ENCODE peak calls at places on chromosomes 13 and 19, in five cellular contexts. G is AG10803, M is T follicular helper cell, Z is astrocyte of the spinal cord, F is kidney epithelial cell. T is an unnamed sample.
A peak's percentile ranks its signal among the peaks of the same experiment; 100 is the strongest.

GRCh38 chr13:102597029-102598015 is 536 bp downstream of the TPP2 start:
- DNase-seq in M (no peak), G (peak; percentile 20), Z (peak; percentile 41), F (no peak), T (peak; percentile 38)

GRCh38 chr13:32208860-32209259 is 106.3 kb downstream of the ZAR1L start:
- DNase-seq in Z (no peak), G (no peak), F (no peak), M (no peak), T (no peak)

GRCh38 chr13:32476021-32476731 is 48.2 kb upstream of the N4BP2L1 start:
- DNase-seq in M (no peak), Z (no peak), F (no peak), G (no peak), T (no peak)

GRCh38 chr13:99307648-99308339 is 595 bp upstream of the GPR183 start:
- DNase-seq in M (no peak), Z (peak; percentile 74), G (peak; percentile 54), F (peak; percentile 74), T (peak; percentile 82)

GRCh38 chr13:113665582-113666323 is 1.3 kb upstream of the GRK1 start:
- DNase-seq in M (no peak), G (no peak), F (no peak), Z (no peak), T (no peak)

GRCh38 chr13:66532146-66532545 is 698.0 kb downstream of the PCDH9 start:
- DNase-seq in M (no peak), F (no peak), G (peak; percentile 40), Z (peak; percentile 79), T (peak; percentile 55)

GRCh38 chr19:409515-410242 is 732 bp upstream of the C2CD4C start:
- DNase-seq in Z (no peak), F (no peak), G (no peak), M (no peak), T (peak; percentile 29)

GRCh38 chr13:105220886-105221285 is 1314.6 kb downstream of the EFNB2 start:
- DNase-seq in M (no peak), G (no peak), F (no peak), Z (peak; percentile 28), T (peak; percentile 40)

GRCh38 chr19:33879818-33880575 is 83.3 kb downstream of the KCTD15 start:
- DNase-seq in G (no peak), F (no peak), M (no peak), Z (peak; percentile 31), T (peak; percentile 19)

GRCh38 chr13:112895521-112896465 is 73.2 kb upstream of the MCF2L start:
- DNase-seq in M (no peak), G (no peak), Z (no peak), F (no peak), T (no peak)

GRCh38 chr13:106326751-106327150 is 208.7 kb downstream of the EFNB2 start:
- DNase-seq in M (no peak), Z (no peak), F (no peak), G (no peak), T (no peak)